ENCODE peak calls at places on chromosomes 5 and 9, in eight cellular contexts. One of them, this sample, is unnamed.

GRCh38 chr5:130580264-130580663 is 584.8 kb downstream of the HINT1 start:
- DNase-seq in breast epithelium: no peak
- DNase-seq in adrenal gland: no peak
- DNase-seq in ovary: no peak
- DNase-seq in body of pancreas: no peak
- DNase-seq in transverse colon: no peak
- DNase-seq in uterus: no peak
- DNase-seq in HepG2: no peak
- DNase-seq in this sample: no peak

GRCh38 chr9:95477441-95477840 is 39.3 kb downstream of the PTCH1 start:
- DNase-seq in ovary: no peak
- DNase-seq in adrenal gland: no peak
- DNase-seq in transverse colon: no peak
- DNase-seq in body of pancreas: peak
- DNase-seq in breast epithelium: no peak
- DNase-seq in uterus: no peak
- DNase-seq in HepG2: no peak
- DNase-seq in this sample: no peak

GRCh38 chr9:108083160-108083559 is 593.6 kb upstream of the KLF4 start:
- DNase-seq in transverse colon: no peak
- DNase-seq in body of pancreas: no peak
- DNase-seq in adrenal gland: no peak
- DNase-seq in HepG2: no peak
- DNase-seq in uterus: no peak
- DNase-seq in breast epithelium: no peak
- DNase-seq in ovary: no peak
- DNase-seq in this sample: no peak

GRCh38 chr5:139110526-139111168 is 87.5 kb downstream of the SIL1 start:
- DNase-seq in breast epithelium: no peak
- DNase-seq in ovary: no peak
- DNase-seq in transverse colon: no peak
- DNase-seq in HepG2: no peak
- DNase-seq in body of pancreas: no peak
- DNase-seq in adrenal gland: no peak
- DNase-seq in uterus: no peak
- DNase-seq in this sample: no peak

GRCh38 chr5:170333161-170333909 is 35.8 kb upstream of the LCP2 start:
- DNase-seq in uterus: no peak
- DNase-seq in HepG2: no peak
- DNase-seq in breast epithelium: no peak
- DNase-seq in body of pancreas: no peak
- DNase-seq in transverse colon: peak
- DNase-seq in adrenal gland: peak
- DNase-seq in ovary: no peak
- DNase-seq in this sample: no peak

GRCh38 chr5:141788296-141788980 is 89.8 kb downstream of the PCDH1 start:
- DNase-seq in ovary: no peak
- DNase-seq in body of pancreas: no peak
- DNase-seq in HepG2: no peak
- DNase-seq in uterus: no peak
- DNase-seq in breast epithelium: no peak
- DNase-seq in transverse colon: no peak
- DNase-seq in adrenal gland: no peak
- DNase-seq in this sample: no peak

GRCh38 chr9:133910855-133911514 is 81.1 kb downstream of the VAV2 start:
- DNase-seq in transverse colon: no peak
- DNase-seq in ovary: peak
- DNase-seq in breast epithelium: no peak
- DNase-seq in body of pancreas: no peak
- DNase-seq in adrenal gland: no peak
- DNase-seq in HepG2: no peak
- DNase-seq in uterus: no peak
- DNase-seq in this sample: no peak

GRCh38 chr5:40240111-40240510 is 439.6 kb upstream of the PTGER4 start:
- DNase-seq in adrenal gland: no peak
- DNase-seq in body of pancreas: no peak
- DNase-seq in HepG2: no peak
- DNase-seq in breast epithelium: no peak
- DNase-seq in uterus: no peak
- DNase-seq in transverse colon: no peak
- DNase-seq in ovary: no peak
- DNase-seq in this sample: no peak

GRCh38 chr5:135488727-135489465 is 36.7 kb upstream of the TIFAB start:
- DNase-seq in body of pancreas: no peak
- DNase-seq in uterus: no peak
- DNase-seq in breast epithelium: no peak
- DNase-seq in HepG2: peak
- DNase-seq in ovary: no peak
- DNase-seq in adrenal gland: peak
- DNase-seq in transverse colon: no peak
- DNase-seq in this sample: no peak

GRCh38 chr9:4422495-4422894 is 67.8 kb upstream of the SLC1A1 start:
- DNase-seq in breast epithelium: no peak
- DNase-seq in uterus: no peak
- DNase-seq in adrenal gland: no peak
- DNase-seq in body of pancreas: no peak
- DNase-seq in HepG2: no peak
- DNase-seq in transverse colon: no peak
- DNase-seq in ovary: no peak
- DNase-seq in this sample: no peak

GRCh38 chr5:127031863-127032232 is 1.5 kb upstream of the MARCHF3 start:
- DNase-seq in body of pancreas: no peak
- DNase-seq in adrenal gland: no peak
- DNase-seq in breast epithelium: no peak
- DNase-seq in transverse colon: no peak
- DNase-seq in HepG2: no peak
- DNase-seq in ovary: no peak
- DNase-seq in uterus: no peak
- DNase-seq in this sample: no peak

GRCh38 chr5:1544294-1545010 is 20.7 kb upstream of the LPCAT1 start:
- DNase-seq in ovary: no peak
- DNase-seq in body of pancreas: no peak
- DNase-seq in adrenal gland: no peak
- DNase-seq in HepG2: no peak
- DNase-seq in breast epithelium: no peak
- DNase-seq in uterus: peak
- DNase-seq in transverse colon: no peak
- DNase-seq in this sample: no peak

GRCh38 chr9:115157245-115157674 is 39.3 kb upstream of the TNC start:
- DNase-seq in uterus: peak
- DNase-seq in adrenal gland: peak
- DNase-seq in transverse colon: no peak
- DNase-seq in HepG2: no peak
- DNase-seq in ovary: no peak
- DNase-seq in breast epithelium: no peak
- DNase-seq in body of pancreas: no peak
- DNase-seq in this sample: no peak

GRCh38 chr9:120890415-120891254 is 13.6 kb upstream of the PHF19 start:
- DNase-seq in transverse colon: no peak
- DNase-seq in breast epithelium: no peak
- DNase-seq in body of pancreas: no peak
- DNase-seq in ovary: no peak
- DNase-seq in uterus: peak
- DNase-seq in adrenal gland: no peak
- DNase-seq in HepG2: no peak
- DNase-seq in this sample: no peak

GRCh38 chr5:107672212-107673105 is 1.7 kb upstream of the EFNA5 start:
- DNase-seq in ovary: peak
- DNase-seq in breast epithelium: peak
- DNase-seq in transverse colon: peak
- DNase-seq in uterus: peak
- DNase-seq in body of pancreas: peak
- DNase-seq in HepG2: peak
- DNase-seq in adrenal gland: peak
- DNase-seq in this sample: peak
- TF ChIP-seq CTCF in ovary: no peak
- TF ChIP-seq CTCF in breast epithelium: no peak
- TF ChIP-seq CTCF in transverse colon: no peak
- TF ChIP-seq CTCF in uterus: no peak
- TF ChIP-seq CTCF in body of pancreas: no peak
- TF ChIP-seq CTCF in HepG2: no peak
- TF ChIP-seq CTCF in adrenal gland: no peak
- TF ChIP-seq CTCF in this sample: no peak

GRCh38 chr5:432201-432927 is 10.6 kb upstream of the EXOC3 start:
- DNase-seq in transverse colon: no peak
- DNase-seq in HepG2: no peak
- DNase-seq in uterus: no peak
- DNase-seq in adrenal gland: peak
- DNase-seq in breast epithelium: no peak
- DNase-seq in ovary: no peak
- DNase-seq in body of pancreas: no peak
- DNase-seq in this sample: no peak
- TF ChIP-seq POLR2A in transverse colon: no peak
- TF ChIP-seq POLR2A in HepG2: no peak
- TF ChIP-seq POLR2A in uterus: no peak
- TF ChIP-seq POLR2A in adrenal gland: no peak
- TF ChIP-seq POLR2A in breast epithelium: no peak
- TF ChIP-seq POLR2A in ovary: no peak
- TF ChIP-seq POLR2A in body of pancreas: no peak
- TF ChIP-seq POLR2A in this sample: no peak

GRCh38 chr5:73519531-73520283 is 21.5 kb downstream of the BTF3 start:
- DNase-seq in adrenal gland: peak
- DNase-seq in breast epithelium: no peak
- DNase-seq in uterus: peak
- DNase-seq in transverse colon: peak
- DNase-seq in HepG2: peak
- DNase-seq in body of pancreas: peak
- DNase-seq in ovary: peak
- DNase-seq in this sample: peak
- TF ChIP-seq CTCF in adrenal gland: peak
- TF ChIP-seq CTCF in breast epithelium: peak
- TF ChIP-seq CTCF in uterus: peak
- TF ChIP-seq CTCF in transverse colon: peak
- TF ChIP-seq CTCF in HepG2: peak
- TF ChIP-seq CTCF in body of pancreas: peak
- TF ChIP-seq CTCF in ovary: peak
- TF ChIP-seq CTCF in this sample: peak

DNA sequence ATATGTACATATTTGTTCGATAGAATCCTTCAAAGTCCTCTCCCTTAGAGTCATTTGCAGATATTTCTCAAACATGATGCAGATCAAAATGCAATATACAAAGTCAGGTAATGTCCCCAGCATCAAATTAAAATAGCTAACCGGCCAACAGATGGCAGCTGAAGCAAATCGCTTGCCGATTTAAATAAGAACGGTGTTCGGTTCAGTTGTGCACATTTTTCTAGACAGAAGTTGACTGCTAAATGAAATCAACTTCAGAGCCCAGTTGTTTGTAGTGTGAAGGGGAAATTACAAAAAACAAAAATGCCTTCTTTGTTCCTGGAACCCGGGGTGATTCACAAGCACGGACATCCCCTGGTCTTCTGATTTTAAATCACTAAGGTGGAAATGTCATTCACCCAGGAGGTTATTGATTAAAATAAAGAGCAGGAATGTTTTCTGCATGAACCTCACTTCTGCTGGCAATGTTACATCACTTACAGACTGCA is 219.2 kb downstream of the EBF1 start:
- DNase-seq in HepG2: no peak
- DNase-seq in uterus: no peak
- DNase-seq in breast epithelium: no peak
- DNase-seq in transverse colon: no peak
- DNase-seq in adrenal gland: no peak
- DNase-seq in body of pancreas: no peak
- DNase-seq in ovary: no peak
- DNase-seq in this sample: no peak
- TF ChIP-seq POLR2A in HepG2: no peak
- TF ChIP-seq POLR2A in uterus: no peak
- TF ChIP-seq POLR2A in breast epithelium: no peak
- TF ChIP-seq POLR2A in transverse colon: no peak
- TF ChIP-seq POLR2A in adrenal gland: no peak
- TF ChIP-seq POLR2A in body of pancreas: no peak
- TF ChIP-seq POLR2A in ovary: no peak
- TF ChIP-seq POLR2A in this sample: no peak

DNA sequence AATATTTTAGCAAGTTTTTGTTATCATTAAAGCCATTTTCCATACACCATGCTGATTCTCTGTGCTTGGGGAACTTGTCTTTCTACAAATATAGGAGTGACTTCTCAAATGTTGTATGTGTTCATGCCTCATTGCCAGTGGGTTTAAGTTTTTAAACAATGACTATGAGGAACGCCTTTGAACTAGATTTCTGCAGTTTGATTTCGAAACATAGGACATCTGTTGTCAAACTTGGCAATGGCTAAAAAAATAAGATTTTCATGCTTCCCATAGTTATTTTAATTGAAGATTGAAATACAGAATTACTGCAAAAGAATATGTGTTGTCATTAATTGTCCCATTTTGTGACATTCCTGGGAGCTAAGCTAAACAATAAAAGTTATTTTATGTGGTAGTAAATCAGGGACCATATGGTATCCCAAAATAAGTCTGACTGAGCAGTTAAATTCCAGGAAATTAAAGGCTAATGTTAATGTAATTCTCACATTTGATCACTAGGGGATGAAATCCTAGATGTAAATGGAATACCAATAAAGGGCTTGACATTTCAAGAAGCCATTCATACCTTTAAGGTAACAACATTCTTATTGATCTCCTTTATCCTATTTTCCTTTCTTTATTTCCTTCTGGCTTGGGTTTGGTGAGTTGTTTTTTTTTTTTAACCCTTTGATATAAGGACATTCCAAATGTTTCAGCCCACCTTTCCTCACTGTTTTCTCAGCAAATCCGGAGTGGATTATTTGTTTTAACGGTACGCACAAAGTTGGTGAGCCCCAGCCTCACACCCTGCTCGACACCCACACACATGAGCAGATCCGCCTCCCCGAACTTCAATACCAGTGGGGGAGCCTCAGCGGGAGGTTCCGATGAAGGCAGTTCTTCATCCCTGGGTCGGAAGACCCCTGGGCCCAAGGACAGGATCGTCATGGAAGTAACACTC is 116.7 kb downstream of the GOLPH3 start:
- DNase-seq in uterus: no peak
- DNase-seq in body of pancreas: no peak
- DNase-seq in breast epithelium: no peak
- DNase-seq in adrenal gland: no peak
- DNase-seq in HepG2: no peak
- DNase-seq in transverse colon: no peak
- DNase-seq in ovary: no peak
- DNase-seq in this sample: no peak
- TF ChIP-seq CTCF in uterus: no peak
- TF ChIP-seq CTCF in body of pancreas: no peak
- TF ChIP-seq CTCF in breast epithelium: no peak
- TF ChIP-seq CTCF in adrenal gland: peak
- TF ChIP-seq CTCF in HepG2: no peak
- TF ChIP-seq CTCF in transverse colon: peak
- TF ChIP-seq CTCF in ovary: no peak
- TF ChIP-seq CTCF in this sample: no peak

GRCh38 chr9:19378647-19379046 is 1.4 kb downstream of the RPS6 start:
- DNase-seq in HepG2: no peak
- DNase-seq in uterus: no peak
- DNase-seq in ovary: no peak
- DNase-seq in body of pancreas: no peak
- DNase-seq in adrenal gland: no peak
- DNase-seq in transverse colon: no peak
- DNase-seq in breast epithelium: no peak
- DNase-seq in this sample: no peak
- TF ChIP-seq POLR2A in HepG2: no peak
- TF ChIP-seq POLR2A in uterus: no peak
- TF ChIP-seq POLR2A in ovary: no peak
- TF ChIP-seq POLR2A in body of pancreas: no peak
- TF ChIP-seq POLR2A in adrenal gland: no peak
- TF ChIP-seq POLR2A in transverse colon: no peak
- TF ChIP-seq POLR2A in breast epithelium: no peak
- TF ChIP-seq POLR2A in this sample: no peak